ENCODE peak calls at places on chromosome 9, in seven cellular contexts. K is IMR-90, Y is mesenchymal stem cell, E is mesendoderm, H is neuronal stem cell, J is H1, G is trophoblast cell. O is an unnamed sample.

GRCh38 chr9:34163439-34163838 is 15.4 kb upstream of the UBAP1 start:
- DNase-seq in Y (no peak), G (no peak), H (no peak), J (no peak), K (peak), E (no peak), O (no peak)

GRCh38 chr9:121455527-121456239 is 44.0 kb downstream of the GGTA1 start:
- DNase-seq in K (no peak), G (no peak), Y (no peak), H (no peak), J (no peak), E (no peak), O (no peak)

GRCh38 chr9:78000221-78000620 is 31.4 kb downstream of the GNAQ start:
- DNase-seq in G (no peak), K (no peak), Y (no peak), J (no peak), E (no peak), H (no peak), O (no peak)

GRCh38 chr9:80561526-80561925 is 989.8 kb downstream of the TLE4 start:
- DNase-seq in G (no peak), J (no peak), K (no peak), E (no peak), Y (no peak), H (no peak), O (no peak)

GRCh38 chr9:121295662-121296191 is 27.8 kb downstream of the GSN start:
- DNase-seq in J (no peak), E (no peak), K (no peak), Y (no peak), H (no peak), G (no peak), O (no peak)

GRCh38 chr9:123174887-123175518 is 93.4 kb downstream of the STRBP start:
- DNase-seq in H (no peak), Y (no peak), G (no peak), J (peak), K (no peak), E (no peak), O (no peak)

GRCh38 chr9:118336167-118336951 is 632.2 kb downstream of the TLR4 start:
- DNase-seq in E (no peak), H (no peak), J (no peak), K (no peak), Y (no peak), G (no peak), O (no peak)

GRCh38 chr9:13478637-13479036 is 199.1 kb upstream of the MPDZ start:
- DNase-seq in K (no peak), G (no peak), H (no peak), J (no peak), E (no peak), Y (no peak), O (no peak)

GRCh38 chr9:133600747-133601146 is 8.4 kb downstream of the FAM163B start:
- DNase-seq in J (no peak), G (no peak), K (no peak), H (no peak), E (no peak), Y (no peak), O (no peak)

GRCh38 chr9:70410368-70410767 is 4.1 kb downstream of the KLF9 start:
- DNase-seq in Y (peak), K (peak), J (no peak), E (no peak), H (no peak), G (no peak), O (no peak)

GRCh38 chr9:12813960-12814876 is 39.4 kb downstream of the LURAP1L start:
- DNase-seq in E (peak), G (peak), H (no peak), K (peak), J (no peak), Y (peak), O (no peak)

GRCh38 chr9:74775401-74775800 is 112.3 kb downstream of the TRPM6 start:
- DNase-seq in Y (no peak), J (no peak), E (no peak), G (no peak), K (no peak), H (no peak), O (no peak)

GRCh38 chr9:137205126-137206069 is at the start of the genes NDOR1 and TMEM203:
- DNase-seq in Y (peak), G (peak), J (no peak), H (peak), K (peak), E (peak), O (peak)
- H3K4ac ChIP-seq in Y (peak), G (peak), J (peak), H (no peak), K (peak), E (peak), O (no peak)

GRCh38 chr9:129430940-129431693 is 189.8 kb downstream of the C9orf50 start:
- DNase-seq in J (no peak), E (no peak), G (no peak), K (no peak), H (no peak), Y (no peak), O (no peak)

GRCh38 chr9:129427113-129427512 is 193.8 kb downstream of the C9orf50 start:
- DNase-seq in G (no peak), Y (no peak), E (no peak), K (no peak), J (no peak), H (no peak), O (no peak)

GRCh38 chr9:129432671-129433154 is 188.2 kb downstream of the C9orf50 start:
- DNase-seq in K (no peak), G (no peak), J (no peak), Y (no peak), E (no peak), H (no peak), O (no peak)

GRCh38 chr9:129432255-129432654 is 188.6 kb downstream of the C9orf50 start:
- DNase-seq in H (no peak), E (no peak), K (no peak), G (no peak), J (no peak), Y (no peak), O (no peak)

DNA sequence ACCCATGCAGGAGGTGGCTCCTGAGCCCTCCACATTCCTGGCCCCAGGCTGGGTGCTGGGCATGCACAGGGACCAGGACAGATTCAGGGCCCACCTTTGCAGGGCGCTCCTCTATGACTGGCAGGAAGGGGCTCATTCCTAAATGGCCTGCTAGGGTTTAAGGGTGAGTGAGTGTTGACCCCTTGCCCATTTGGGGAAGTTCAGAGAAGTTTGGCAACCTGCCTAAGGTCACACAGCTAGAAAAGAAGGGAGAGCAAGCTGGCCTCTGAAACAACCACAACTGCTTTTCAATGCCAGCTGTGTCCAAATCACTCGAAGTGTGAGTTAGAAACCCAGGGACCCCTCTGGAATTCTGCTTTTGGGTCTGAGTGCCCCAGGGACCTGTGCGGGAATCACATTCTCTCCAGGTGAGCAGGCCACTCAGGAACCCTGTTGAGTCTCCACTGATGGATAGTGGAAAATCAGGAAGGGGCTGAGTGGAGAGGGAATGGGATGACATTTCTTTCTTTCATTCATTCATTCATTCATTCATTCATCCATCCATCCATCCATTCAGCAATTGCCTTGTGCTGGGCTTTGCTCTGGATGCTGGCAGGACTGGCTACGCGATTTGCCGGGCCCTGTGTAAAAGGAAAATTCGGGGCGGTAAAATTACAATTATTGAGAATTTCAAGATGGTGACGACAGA is 191.9 kb downstream of the C9orf50 start:
- DNase-seq in J (no peak), H (no peak), E (no peak), K (no peak), Y (no peak), G (no peak), O (no peak)
- H3K9ac ChIP-seq in J (no peak), H (no peak), E (no peak), K (no peak), Y (no peak), G (no peak), O (no peak)

DNA sequence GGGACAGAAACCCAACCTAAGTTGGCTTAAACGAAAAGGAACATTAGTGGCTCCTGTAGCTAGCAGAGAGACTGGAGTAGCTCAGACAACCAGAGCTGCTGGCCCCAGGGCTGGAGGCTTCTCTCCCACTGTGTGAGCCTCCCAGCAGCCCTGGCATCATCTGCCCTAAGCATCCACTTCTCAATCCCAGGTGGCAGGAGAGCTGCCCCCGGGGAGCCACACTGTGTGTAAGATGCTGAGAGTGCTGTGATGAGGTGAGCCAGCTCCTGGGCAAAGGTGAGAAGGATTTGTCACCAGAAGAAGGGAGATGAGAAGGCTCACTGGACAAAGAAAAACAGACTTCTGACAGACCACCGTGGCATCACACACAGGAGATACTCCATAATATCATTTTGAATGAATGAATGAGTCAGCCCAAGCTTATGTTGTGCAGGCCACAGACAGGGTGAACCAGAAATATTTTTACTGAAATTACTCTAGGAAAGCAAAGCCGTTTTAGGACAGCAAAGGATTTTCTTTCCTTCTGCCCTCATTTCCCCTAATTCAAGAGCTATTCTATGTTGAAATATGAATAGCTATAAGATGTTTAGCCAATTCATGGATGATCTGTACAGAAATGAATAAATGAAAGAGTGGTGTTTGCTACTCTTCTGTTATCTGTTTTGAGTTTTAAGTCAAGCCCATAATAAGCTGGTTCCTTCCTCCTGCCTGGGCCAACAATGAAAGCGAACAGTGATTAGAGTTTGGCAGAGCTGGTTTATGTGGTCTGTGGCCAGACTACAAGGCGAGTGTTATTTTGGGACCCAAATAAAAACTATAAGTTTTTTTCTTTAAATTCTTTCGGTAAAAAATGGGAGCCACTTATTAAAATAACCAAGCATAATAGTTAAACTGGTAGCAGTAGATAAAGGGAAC is 57.4 kb upstream of the ECM2 start:
- DNase-seq in E (no peak), K (peak), J (no peak), G (no peak), Y (no peak), H (no peak), O (no peak)
- H3K4ac ChIP-seq in E (no peak), K (peak), J (no peak), G (no peak), Y (no peak), H (no peak), O (no peak)

DNA sequence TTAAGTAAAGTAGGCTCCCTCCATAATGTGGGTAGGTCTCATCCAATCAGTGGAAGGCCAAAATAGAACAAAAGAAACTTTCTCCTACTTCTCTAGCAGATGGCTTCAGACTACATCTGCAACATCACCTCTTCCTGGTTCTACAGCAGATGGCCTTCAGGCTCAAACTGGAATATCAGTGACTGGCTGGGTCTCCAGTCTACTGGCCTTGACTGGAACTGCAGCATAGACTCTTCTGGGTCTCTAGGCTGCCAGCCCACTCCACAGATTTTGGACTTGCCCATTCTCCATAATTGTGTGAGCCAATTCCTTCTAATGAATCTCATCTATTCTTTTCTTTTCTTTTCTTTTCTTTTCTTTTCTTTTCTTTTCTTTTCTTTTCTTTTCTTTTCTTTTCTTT is 64.8 kb downstream of the ACER2 start:
- DNase-seq in K (no peak), E (no peak), G (no peak), J (no peak), H (no peak), Y (no peak), O (no peak)
- H3K9ac ChIP-seq in K (no peak), E (no peak), G (no peak), J (no peak), H (no peak), Y (no peak), O (no peak)

GRCh38 chr9:93235278-93235960 is 51.5 kb downstream of the WNK2 start:
- DNase-seq in G (no peak), H (no peak), K (no peak), Y (no peak), J (no peak), E (no peak), O (no peak)
- H3K4ac ChIP-seq in G (no peak), H (peak), K (no peak), Y (no peak), J (no peak), E (no peak), O (no peak)

GRCh38 chr9:90105793-90106192 is 501.0 kb downstream of the GADD45G start:
- DNase-seq in Y (no peak), H (no peak), J (no peak), K (no peak), E (no peak), G (no peak), O (no peak)
- H3K9ac ChIP-seq in Y (no peak), H (no peak), J (no peak), K (no peak), E (no peak), G (no peak), O (no peak)

DNA sequence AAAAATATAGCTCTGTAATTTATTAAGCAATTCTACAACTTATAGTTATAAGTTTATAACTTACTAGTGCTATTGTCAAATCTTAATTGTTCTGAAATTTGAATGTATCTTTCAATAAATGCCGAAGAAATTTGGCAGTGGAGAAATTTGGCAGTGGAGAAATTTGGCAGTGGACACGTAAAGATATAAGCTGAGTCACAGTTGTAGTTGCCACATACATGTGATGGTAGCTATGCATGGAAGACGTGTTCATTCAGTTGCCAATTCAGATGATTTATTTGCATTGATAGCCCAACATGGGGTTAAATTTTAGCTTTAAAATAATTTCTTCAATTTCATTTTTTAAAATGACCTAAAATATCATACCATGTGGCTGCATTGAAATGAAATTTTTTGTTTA is 127.8 kb upstream of the NR4A3 start:
- DNase-seq in Y (no peak), K (no peak), H (no peak), J (no peak), E (no peak), G (no peak), O (no peak)
- H3K4ac ChIP-seq in Y (no peak), K (no peak), H (no peak), J (no peak), E (no peak), G (no peak), O (no peak)